ENCODE peak calls at places on chromosomes 3 and 15, in four cellular contexts. T is HCT116, O is SK-N-SH, D is K562. J is an unnamed sample.
A peak's percentile ranks its signal among the peaks of the same experiment; 100 is the strongest.

GRCh38 chr3:100988080-100988479 is 5.1 kb downstream of the ABI3BP start:
- DNase-seq in T (no peak), D (no peak), O (no peak), J (no peak)

GRCh38 chr3:15032650-15033049 is 32.5 kb downstream of the MRPS25 start:
- DNase-seq in D (no peak), O (no peak), T (no peak), J (no peak)

GRCh38 chr3:10116138-10116460 is 624 bp downstream of the BRK1 start:
- DNase-seq in D (peak; percentile 54), O (no peak), T (no peak), J (peak; percentile 28)

GRCh38 chr15:40052604-40053003 is 13.6 kb upstream of the SRP14 start:
- DNase-seq in O (no peak), T (no peak), D (no peak), J (no peak)

GRCh38 chr3:144229973-144230372 is 258.4 kb downstream of the DIPK2A start:
- DNase-seq in D (no peak), O (no peak), T (no peak), J (no peak)

GRCh38 chr3:32239638-32240550 is 1.4 kb downstream of the CMTM8 start:
- DNase-seq in D (peak; percentile 60), O (peak; percentile 62), T (peak; percentile 43), J (peak; percentile 65)

GRCh38 chr15:74723754-74724334 is 1.5 kb downstream of the CYP1A1 start:
- DNase-seq in O (peak; percentile 85), D (peak; percentile 57), T (peak; percentile 77), J (peak; percentile 82)

GRCh38 chr3:115099115-115099884 is 47.8 kb downstream of the ZBTB20 start:
- DNase-seq in D (no peak), T (no peak), O (no peak), J (peak; percentile 36)

GRCh38 chr3:130341388-130341787 is 4.1 kb upstream of the COL6A5 start:
- DNase-seq in D (no peak), O (no peak), T (no peak), J (no peak)

GRCh38 chr3:49351521-49352011 is 6.6 kb downstream of the GPX1 start:
- DNase-seq in O (no peak), T (no peak), D (no peak), J (no peak)

GRCh38 chr15:41780727-41781126 is 6.4 kb downstream of the MAPKBP1 start:
- DNase-seq in D (no peak), O (no peak), T (no peak), J (no peak)

GRCh38 chr3:167776144-167776685 is 40.7 kb downstream of the SERPINI1 start:
- DNase-seq in T (no peak), D (no peak), O (no peak), J (no peak)

GRCh38 chr15:66865622-66866611 is 163.9 kb downstream of the SMAD6 start:
- DNase-seq in T (no peak), O (no peak), D (no peak), J (no peak)

GRCh38 chr15:58070801-58071418 is 5.4 kb upstream of the ALDH1A2 start:
- DNase-seq in T (peak; percentile 57), O (peak; percentile 38), D (peak; percentile 52), J (peak; percentile 40)

GRCh38 chr3:50442940-50443579 is 60.4 kb downstream of the CACNA2D2 start:
- DNase-seq in T (no peak), D (no peak), O (no peak), J (no peak)

GRCh38 chr3:177744873-177745646 is 547.8 kb upstream of the TBL1XR1 start:
- DNase-seq in O (no peak), T (no peak), D (no peak), J (no peak)

GRCh38 chr3:107545680-107546120 is 22.9 kb downstream of the BBX start:
- DNase-seq in O (no peak), T (no peak), D (no peak), J (no peak)

GRCh38 chr3:12178091-12178820 is 19.5 kb upstream of the TIMP4 start:
- DNase-seq in T (no peak), O (no peak), D (no peak), J (no peak)

GRCh38 chr3:57143886-57144459 is 21.2 kb downstream of the IL17RD start:
- DNase-seq in O (no peak), T (no peak), D (no peak), J (no peak)

GRCh38 chr3:106176734-106177133 is 307.9 kb upstream of the CBLB start:
- DNase-seq in T (no peak), O (no peak), D (no peak), J (no peak)

GRCh38 chr15:69812881-69813280 is 284.8 kb downstream of the TLE3 start:
- DNase-seq in T (peak; percentile 6), D (peak; percentile 95), O (peak; percentile 63), J (no peak)

GRCh38 chr3:128076783-128077624 is 24.8 kb downstream of the SEC61A1 start:
- DNase-seq in T (no peak), D (peak; percentile 79), O (no peak), J (no peak)

GRCh38 chr3:50324351-50325144 is 2.0 kb upstream of the HYAL2 start:
- DNase-seq in O (peak; percentile 85), T (peak; percentile 75), D (peak; percentile 40), J (peak; percentile 88)

GRCh38 chr3:148036331-148036881 is 627.2 kb downstream of the ZIC1 start:
- DNase-seq in O (no peak), T (no peak), D (no peak), J (no peak)

GRCh38 chr15:39171944-39172368 is 408.9 kb upstream of the THBS1 start:
- DNase-seq in D (peak; percentile 17), T (peak; percentile 82), O (peak; percentile 31), J (peak; percentile 85)

DNA sequence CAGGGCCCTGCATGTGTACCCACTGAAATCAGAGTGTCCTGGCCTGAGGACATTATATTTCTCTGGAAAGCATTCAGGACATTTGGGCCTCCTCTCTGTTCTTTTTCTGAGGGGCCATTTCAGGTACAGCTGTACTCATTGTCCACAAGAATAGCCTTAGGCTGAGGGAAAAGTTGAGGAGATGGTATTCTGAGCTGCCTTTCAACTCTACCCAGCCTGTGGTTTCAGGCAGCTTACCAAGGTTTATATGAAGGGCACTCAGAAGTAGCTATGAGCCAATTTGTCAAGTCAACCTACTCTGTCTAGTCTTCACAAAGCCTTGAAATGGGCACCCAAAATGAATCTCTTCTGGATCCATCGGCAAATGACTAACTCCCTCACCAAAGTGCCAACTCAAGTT is 9.4 kb downstream of the ATP13A4 start:
- DNase-seq in O (no peak), T (no peak), D (no peak), J (no peak)
- H3K4me2 ChIP-seq in O (no peak overlapping the region), T (no peak overlapping the region), D (no peak overlapping the region), J (no peak overlapping the region)

DNA sequence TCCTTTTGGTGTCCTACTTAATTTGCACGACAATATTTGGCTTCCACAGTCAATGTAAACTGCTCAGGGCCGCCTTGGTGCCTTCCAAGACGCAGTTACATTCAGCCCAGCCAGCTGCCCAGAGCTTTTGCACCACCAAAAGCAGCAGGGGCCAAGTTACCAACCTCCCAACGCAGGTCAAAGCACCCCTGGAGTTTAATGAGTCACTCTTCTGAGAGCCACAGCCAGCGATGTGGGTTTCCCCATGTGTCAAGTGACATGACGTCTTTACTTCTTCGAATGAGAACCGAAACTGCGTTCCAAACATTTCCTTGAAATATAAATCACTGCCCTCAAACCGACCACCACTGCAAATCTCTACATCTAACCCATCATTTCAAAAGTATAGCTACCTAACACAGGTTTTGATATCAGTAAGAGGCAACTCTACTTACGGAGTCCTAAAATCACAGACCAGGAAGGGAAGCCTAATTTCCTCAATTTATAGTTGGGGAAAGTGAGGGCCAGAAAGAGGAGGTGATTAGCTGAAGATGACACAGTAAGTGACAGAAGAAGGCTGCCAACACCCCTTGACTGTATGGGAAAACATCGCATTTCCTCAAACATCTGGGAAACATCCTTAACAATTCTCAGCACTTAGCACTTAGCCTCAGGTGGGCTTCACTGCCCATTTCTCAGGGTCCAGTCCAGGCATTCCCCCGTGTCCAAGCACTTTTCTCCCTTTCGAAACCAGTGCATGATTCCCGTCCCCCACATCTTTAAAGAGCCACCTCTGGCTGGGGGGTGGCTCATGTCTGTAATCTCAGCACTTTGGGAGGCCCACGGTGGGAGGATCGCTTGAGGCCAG is 24.5 kb downstream of the MB21D2 start:
- DNase-seq in O (no peak), T (peak; percentile 84), D (no peak), J (no peak)
- TF ChIP-seq ELF1 in O (no peak), T (no peak), D (no peak), J (no peak)

GRCh38 chr3:46561951-46562350 is 4.2 kb downstream of the LRRC2 start:
- DNase-seq in O (no peak), T (no peak), D (no peak), J (no peak)

GRCh38 chr3:46566040-46566631 is at the start of gene LRRC2:
- DNase-seq in T (no peak), D (no peak), O (peak; percentile 88), J (no peak)

GRCh38 chr3:46565113-46565490 is 1.0 kb downstream of the LRRC2 start:
- DNase-seq in O (no peak), T (no peak), D (no peak), J (no peak)

GRCh38 chr3:46565607-46566039 is 479 bp downstream of the LRRC2 start:
- DNase-seq in O (peak; percentile 30), T (no peak), D (no peak), J (peak; percentile 27)

DNA sequence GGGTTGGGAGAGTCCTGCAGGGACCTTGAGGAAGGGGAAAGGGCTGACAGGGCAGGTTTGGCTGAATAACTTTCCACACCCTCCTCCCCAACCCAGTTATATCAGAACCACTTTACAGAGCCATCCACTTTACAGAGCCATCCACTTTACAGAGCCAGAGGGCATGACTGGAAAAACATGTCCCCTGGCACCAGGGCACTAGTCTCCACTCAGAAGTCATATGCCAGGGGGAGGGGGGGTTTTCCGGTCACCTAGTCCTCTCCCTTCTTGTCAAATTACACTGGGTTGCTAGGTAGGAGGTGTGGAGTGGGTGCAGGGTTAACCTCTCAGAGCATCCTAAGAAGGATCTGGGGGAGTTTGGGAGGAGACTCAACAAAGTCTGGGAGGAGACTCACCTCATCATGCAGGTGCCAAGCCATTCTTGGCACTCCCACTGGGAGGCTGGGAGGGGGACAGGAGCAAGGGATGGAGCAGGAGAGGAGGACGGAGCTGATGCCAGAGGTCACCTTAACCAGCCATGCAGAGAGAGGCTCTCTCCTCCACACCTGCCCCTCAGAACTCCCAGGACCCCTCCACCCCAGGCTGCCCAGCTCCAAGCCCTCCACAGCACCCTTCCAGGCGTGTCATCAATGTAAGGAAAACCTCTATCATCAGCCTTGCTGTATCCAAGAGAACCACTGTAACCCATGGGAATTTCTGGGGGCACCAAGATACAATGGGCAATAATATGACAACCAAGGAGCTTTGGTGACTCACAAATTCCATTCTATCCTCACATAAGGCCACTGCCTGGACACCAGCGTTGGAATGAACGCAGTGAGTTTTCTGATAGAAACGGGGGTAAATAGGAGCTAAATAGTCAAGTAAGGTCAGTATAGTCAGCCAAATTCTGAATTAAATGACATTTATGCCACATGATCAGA is 1.7 kb downstream of the LRRC2 start:
- DNase-seq in D (no peak), O (no peak), T (no peak), J (no peak)
- H3K4me2 ChIP-seq in D (no peak overlapping the region), O (no peak overlapping the region), T (no peak overlapping the region), J (no peak overlapping the region)

DNA sequence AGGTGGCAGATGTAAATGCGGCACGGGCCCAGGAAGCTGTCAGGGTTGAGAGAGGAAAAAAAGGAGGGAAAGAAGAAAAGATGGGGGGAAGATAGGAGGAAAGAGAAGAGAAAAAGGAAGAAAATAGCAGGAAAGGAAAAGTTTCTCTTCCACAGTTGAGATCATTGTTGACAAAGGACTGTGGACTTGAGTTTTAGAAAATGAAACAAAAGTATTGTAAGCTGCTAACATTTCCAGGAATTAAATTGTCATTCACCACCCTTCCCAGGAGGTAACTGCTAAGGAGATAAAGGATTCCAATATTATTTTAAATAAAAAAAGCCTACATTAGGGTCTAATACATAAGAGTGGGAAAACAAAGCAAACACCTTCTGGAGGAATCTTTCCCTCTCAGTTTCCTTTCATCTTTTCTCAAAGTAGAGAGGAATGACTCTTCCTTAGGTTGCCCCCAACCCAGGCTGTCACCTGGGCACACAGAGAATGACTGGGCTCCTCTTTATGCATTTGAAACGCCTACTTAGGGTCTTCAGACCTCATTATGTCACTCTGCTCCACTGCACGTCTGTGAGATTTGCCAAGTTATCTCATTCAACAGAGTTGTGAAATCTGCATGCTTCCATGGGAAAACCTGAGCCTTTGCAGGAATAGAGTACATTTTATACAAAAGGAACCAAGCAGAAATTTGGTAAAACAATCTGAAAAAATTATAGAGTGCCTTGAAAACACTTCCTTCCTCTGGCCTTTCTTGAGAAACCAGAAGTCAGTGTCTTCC is 194.0 kb downstream of the TNIK start:
- DNase-seq in O (no peak), T (no peak), D (no peak), J (no peak)
- TF ChIP-seq ELF1 in O (no peak), T (no peak), D (no peak), J (no peak)